ENCODE peak calls at places on chromosomes 1 and 21, in six cellular contexts. One of them, this sample, is unnamed.

GRCh38 chr1:63068626-63069025 is 253.7 kb upstream of the FOXD3 start:
- DNase-seq in foreskin fibroblast: peak
- DNase-seq in nephron progenitor cell: no peak
- DNase-seq in activated CD4-positive, alpha-beta T cell treated with anti-CD3 and anti-CD28 coated beads, Interleukin-2, amount 50 U/mL, for 1 hour: no peak
- DNase-seq in KG1: no peak
- DNase-seq in H9: no peak
- DNase-seq in this sample: no peak

GRCh38 chr1:183267646-183268431 is 81.8 kb downstream of the LAMC2 start:
- DNase-seq in KG1: no peak
- DNase-seq in foreskin fibroblast: peak
- DNase-seq in activated CD4-positive, alpha-beta T cell treated with anti-CD3 and anti-CD28 coated beads, Interleukin-2, amount 50 U/mL, for 1 hour: no peak
- DNase-seq in H9: no peak
- DNase-seq in nephron progenitor cell: no peak
- DNase-seq in this sample: no peak

GRCh38 chr1:42971848-42972291 is 13.2 kb upstream of the SLC2A1 start:
- DNase-seq in nephron progenitor cell: no peak
- DNase-seq in H9: no peak
- DNase-seq in activated CD4-positive, alpha-beta T cell treated with anti-CD3 and anti-CD28 coated beads, Interleukin-2, amount 50 U/mL, for 1 hour: no peak
- DNase-seq in KG1: no peak
- DNase-seq in foreskin fibroblast: peak
- DNase-seq in this sample: no peak

GRCh38 chr1:23597635-23598388 is 38.5 kb upstream of the ID3 start:
- DNase-seq in foreskin fibroblast: no peak
- DNase-seq in KG1: no peak
- DNase-seq in activated CD4-positive, alpha-beta T cell treated with anti-CD3 and anti-CD28 coated beads, Interleukin-2, amount 50 U/mL, for 1 hour: no peak
- DNase-seq in nephron progenitor cell: no peak
- DNase-seq in H9: no peak
- DNase-seq in this sample: no peak

GRCh38 chr1:3193811-3194210 is 124.8 kb downstream of the PRDM16 start:
- DNase-seq in nephron progenitor cell: no peak
- DNase-seq in KG1: no peak
- DNase-seq in foreskin fibroblast: no peak
- DNase-seq in H9: no peak
- DNase-seq in activated CD4-positive, alpha-beta T cell treated with anti-CD3 and anti-CD28 coated beads, Interleukin-2, amount 50 U/mL, for 1 hour: no peak
- DNase-seq in this sample: no peak

GRCh38 chr1:51329443-51330325 is 678 bp downstream of the TTC39A start:
- DNase-seq in activated CD4-positive, alpha-beta T cell treated with anti-CD3 and anti-CD28 coated beads, Interleukin-2, amount 50 U/mL, for 1 hour: no peak
- DNase-seq in foreskin fibroblast: no peak
- DNase-seq in KG1: no peak
- DNase-seq in H9: no peak
- DNase-seq in nephron progenitor cell: no peak
- DNase-seq in this sample: no peak

GRCh38 chr21:33799378-33800090 is 116.1 kb downstream of the ATP5PO start:
- DNase-seq in nephron progenitor cell: no peak
- DNase-seq in KG1: no peak
- DNase-seq in activated CD4-positive, alpha-beta T cell treated with anti-CD3 and anti-CD28 coated beads, Interleukin-2, amount 50 U/mL, for 1 hour: no peak
- DNase-seq in foreskin fibroblast: peak
- DNase-seq in H9: no peak
- DNase-seq in this sample: peak

GRCh38 chr1:23800396-23801337 is at the start of gene GALE:
- DNase-seq in foreskin fibroblast: peak
- DNase-seq in activated CD4-positive, alpha-beta T cell treated with anti-CD3 and anti-CD28 coated beads, Interleukin-2, amount 50 U/mL, for 1 hour: peak
- DNase-seq in KG1: peak
- DNase-seq in H9: peak
- DNase-seq in nephron progenitor cell: peak
- DNase-seq in this sample: peak

GRCh38 chr1:18128298-18128697 is 20.7 kb downstream of the IGSF21 start:
- DNase-seq in nephron progenitor cell: no peak
- DNase-seq in activated CD4-positive, alpha-beta T cell treated with anti-CD3 and anti-CD28 coated beads, Interleukin-2, amount 50 U/mL, for 1 hour: no peak
- DNase-seq in foreskin fibroblast: no peak
- DNase-seq in KG1: no peak
- DNase-seq in H9: no peak
- DNase-seq in this sample: no peak

GRCh38 chr1:12438349-12438924 is 179.6 kb downstream of the DHRS3 start:
- DNase-seq in nephron progenitor cell: no peak
- DNase-seq in foreskin fibroblast: no peak
- DNase-seq in KG1: no peak
- DNase-seq in H9: no peak
- DNase-seq in activated CD4-positive, alpha-beta T cell treated with anti-CD3 and anti-CD28 coated beads, Interleukin-2, amount 50 U/mL, for 1 hour: peak
- DNase-seq in this sample: no peak

GRCh38 chr1:156766288-156767100 is 841 bp upstream of the PRCC start:
- DNase-seq in H9: no peak
- DNase-seq in nephron progenitor cell: no peak
- DNase-seq in activated CD4-positive, alpha-beta T cell treated with anti-CD3 and anti-CD28 coated beads, Interleukin-2, amount 50 U/mL, for 1 hour: no peak
- DNase-seq in foreskin fibroblast: peak
- DNase-seq in KG1: no peak
- DNase-seq in this sample: no peak

GRCh38 chr1:58874757-58875755 is 91.2 kb upstream of the JUN start:
- DNase-seq in activated CD4-positive, alpha-beta T cell treated with anti-CD3 and anti-CD28 coated beads, Interleukin-2, amount 50 U/mL, for 1 hour: no peak
- DNase-seq in nephron progenitor cell: no peak
- DNase-seq in H9: peak
- DNase-seq in KG1: no peak
- DNase-seq in foreskin fibroblast: peak
- DNase-seq in this sample: peak

GRCh38 chr1:43509740-43510375 is 20.8 kb upstream of the PTPRF start:
- DNase-seq in activated CD4-positive, alpha-beta T cell treated with anti-CD3 and anti-CD28 coated beads, Interleukin-2, amount 50 U/mL, for 1 hour: no peak
- DNase-seq in nephron progenitor cell: no peak
- DNase-seq in KG1: no peak
- DNase-seq in H9: no peak
- DNase-seq in foreskin fibroblast: no peak
- DNase-seq in this sample: no peak

This sample was measured in neuronal stem cell.